ENCODE peak calls at places on chromosomes 12 and 14, in nine cellular contexts. A is GM12892; I is hippocampal formation; H is GDM1; D is NCI-H187; T is lung microvascular endothelial cell; J is body of pancreas; B is fibroblast of the aortic adventitia; V is stimulated activated CD4-positive, alpha-beta T cell treated with anti-CD3 and anti-CD28 coated beads, Interleukin-15, amount 100 ng/mL, for 1 hour. Q is an unnamed sample.

GRCh38 chr12:34402228-34402898 is 380.1 kb downstream of the ALG10 start:
- DNase-seq in A (no peak), I (no peak), H (no peak), D (no peak), T (no peak), J (peak), B (no peak), V (peak), Q (peak)

GRCh38 chr14:85214471-85214870 is 315.5 kb upstream of the FLRT2 start:
- DNase-seq in A (no peak), I (no peak), H (no peak), D (no peak), T (no peak), J (no peak), B (peak), V (no peak), Q (no peak)

GRCh38 chr14:102262894-102263462 is 42.0 kb downstream of the MOK start:
- DNase-seq in A (no peak), I (no peak), H (no peak), D (no peak), T (peak), J (no peak), B (peak), V (no peak), Q (peak)

GRCh38 chr12:116166306-116166705 is 111.2 kb downstream of the MED13L start:
- DNase-seq in A (no peak), I (no peak), H (no peak), D (no peak), T (no peak), J (no peak), B (peak), V (no peak), Q (no peak)

GRCh38 chr12:131755305-131756113 is 44.6 kb downstream of the SFSWAP start:
- DNase-seq in A (no peak), I (no peak), H (no peak), D (no peak), T (peak), J (no peak), B (peak), V (no peak), Q (no peak)

GRCh38 chr12:55935742-55936151 is 4.8 kb downstream of the DGKA start:
- DNase-seq in A (no peak), I (no peak), H (no peak), D (no peak), T (no peak), J (peak), B (no peak), V (no peak), Q (no peak)

GRCh38 chr12:49949124-49949845 is 1.3 kb upstream of the AQP2 start:
- DNase-seq in A (no peak), I (no peak), H (no peak), D (no peak), T (no peak), J (no peak), B (no peak), V (no peak), Q (no peak)

GRCh38 chr12:77946541-77947021 is 115.9 kb downstream of the NAV3 start:
- DNase-seq in A (no peak), I (no peak), H (no peak), D (no peak), T (no peak), J (no peak), B (peak), V (no peak), Q (no peak)

GRCh38 chr12:129467749-129468148 is 436.1 kb downstream of the TMEM132D start:
- DNase-seq in A (no peak), I (no peak), H (no peak), D (peak), T (no peak), J (no peak), B (no peak), V (no peak), Q (no peak)

GRCh38 chr14:34496007-34496678 is 34.1 kb upstream of the SPTSSA start:
- DNase-seq in A (no peak), I (no peak), H (no peak), D (no peak), T (no peak), J (peak), B (no peak), V (no peak), Q (no peak)

GRCh38 chr12:62191747-62192485 is 68.3 kb upstream of the USP15 start:
- DNase-seq in A (no peak), I (no peak), H (no peak), D (no peak), T (no peak), J (peak), B (peak), V (no peak), Q (peak)

GRCh38 chr12:90510948-90511347 is 444.0 kb downstream of the CCER1 start:
- DNase-seq in A (no peak), I (no peak), H (no peak), D (no peak), T (no peak), J (no peak), B (no peak), V (no peak), Q (no peak)

GRCh38 chr12:45010051-45010450 is 40.8 kb downstream of the DBX2 start:
- DNase-seq in A (no peak), I (no peak), H (no peak), D (no peak), T (no peak), J (no peak), B (peak), V (no peak), Q (no peak)

GRCh38 chr14:105162374-105162979 is 6.1 kb downstream of the JAG2 start:
- DNase-seq in A (no peak), I (no peak), H (peak), D (no peak), T (peak), J (no peak), B (no peak), V (no peak), Q (no peak)

GRCh38 chr12:109612975-109613502 is 39.4 kb downstream of the MVK start:
- DNase-seq in A (no peak), I (no peak), H (no peak), D (no peak), T (peak), J (no peak), B (peak), V (no peak), Q (no peak)

GRCh38 chr14:84708865-84709264 is 821.1 kb upstream of the FLRT2 start:
- DNase-seq in A (no peak), I (no peak), H (no peak), D (no peak), T (no peak), J (no peak), B (no peak), V (no peak), Q (no peak)

GRCh38 chr14:60204104-60204842 is 39.1 kb upstream of the DHRS7 start:
- DNase-seq in A (peak), I (no peak), H (no peak), D (no peak), T (no peak), J (peak), B (no peak), V (no peak), Q (no peak)

GRCh38 chr12:538731-539539 is 79.2 kb downstream of the B4GALNT3 start:
- DNase-seq in A (no peak), I (no peak), H (peak), D (no peak), T (peak), J (peak), B (peak), V (no peak), Q (no peak)

GRCh38 chr12:102963796-102964195 is 6.3 kb downstream of the ASCL1 start:
- DNase-seq in A (no peak), I (no peak), H (no peak), D (no peak), T (no peak), J (no peak), B (no peak), V (no peak), Q (no peak)

GRCh38 chr12:60967128-60967527 is 1293.1 kb upstream of the USP15 start:
- DNase-seq in A (no peak), I (no peak), H (no peak), D (no peak), T (no peak), J (no peak), B (no peak), V (no peak), Q (no peak)

GRCh38 chr14:25431211-25432076 is 381.5 kb upstream of the STXBP6 start:
- DNase-seq in A (no peak), I (no peak), H (peak), D (peak), T (peak), J (peak), B (no peak), V (no peak), Q (no peak)

Q was measured in head of caudate nucleus.